ENCODE peak calls at places on chromosomes 2 and 18, in five cellular contexts. X is IMR-90, M is uterus, K is spleen, C is suprapubic skin. G is an unnamed sample.

GRCh38 chr2:120952318-120952717 is 216.7 kb downstream of the GLI2 start:
- DNase-seq in X (peak; percentile 55), M (no peak), K (no peak), C (no peak), G (no peak)

GRCh38 chr2:14626873-14627272 is 5.6 kb upstream of the LRATD1 start:
- DNase-seq in X (no peak), M (no peak), K (no peak), C (no peak), G (no peak)

GRCh38 chr18:59881728-59882685 is 17.8 kb upstream of the PMAIP1 start:
- DNase-seq in X (peak; percentile 67), M (no peak), K (no peak), C (no peak), G (no peak)

GRCh38 chr2:239268082-239268481 is 132.7 kb downstream of the HDAC4 start:
- DNase-seq in X (no peak), M (no peak), K (peak; percentile 84), C (peak; percentile 65), G (no peak)

GRCh38 chr2:219331560-219332213 is 857 bp downstream of the RESP18 start:
- DNase-seq in X (peak; percentile 21), M (no peak), K (no peak), C (no peak), G (no peak)

GRCh38 chr18:74498712-74499629 is 2.8 kb downstream of the CNDP2 start:
- DNase-seq in X (no peak), M (no peak), K (peak; percentile 93), C (peak; percentile 36), G (no peak)

GRCh38 chr2:28088970-28089369 is 198.4 kb downstream of the BABAM2 start:
- DNase-seq in X (peak; percentile 56), M (no peak), K (no peak), C (no peak), G (no peak)

GRCh38 chr2:98502556-98503335 is 58.1 kb downstream of the INPP4A start:
- DNase-seq in X (peak; percentile 51), M (no peak), K (no peak), C (no peak), G (peak; percentile 45)

GRCh38 chr18:31990823-31991222 is 27.8 kb upstream of the RNF125 start:
- DNase-seq in X (no peak), M (no peak), K (no peak), C (no peak), G (no peak)

GRCh38 chr2:189799531-189799930 is 15.3 kb downstream of the PMS1 start:
- DNase-seq in X (peak; percentile 83), M (no peak), K (no peak), C (no peak), G (peak; percentile 18)

GRCh38 chr18:64103979-64104378 is 44.9 kb downstream of the LINC00305 start:
- DNase-seq in X (no peak), M (no peak), K (no peak), C (no peak), G (peak; percentile 0)

GRCh38 chr2:138712212-138712979 is 67.8 kb downstream of the NXPH2 start:
- DNase-seq in X (peak; percentile 17), M (no peak), K (no peak), C (no peak), G (no peak)

GRCh38 chr2:128473175-128474013 is 154.7 kb upstream of the HS6ST1 start:
- DNase-seq in X (peak; percentile 62), M (no peak), K (no peak), C (peak; percentile 77), G (no peak)

GRCh38 chr2:201070966-201071304 is 536 bp downstream of the HYCC2 start:
- DNase-seq in X (no peak), M (no peak), K (no peak), C (no peak), G (no peak)

GRCh38 chr2:28586864-28587263 is 91.0 kb downstream of the PLB1 start:
- DNase-seq in X (no peak), M (no peak), K (no peak), C (no peak), G (no peak)

GRCh38 chr2:239366740-239367139 is 34.1 kb downstream of the HDAC4 start:
- DNase-seq in X (no peak), M (no peak), K (peak; percentile 47), C (no peak), G (no peak)

GRCh38 chr2:172253190-172254052 is 150.7 kb upstream of the DLX2 start:
- DNase-seq in X (peak; percentile 100), M (no peak), K (no peak), C (no peak), G (peak; percentile 67)

GRCh38 chr18:38611036-38611964 is 1045.7 kb upstream of the CELF4 start:
- DNase-seq in X (no peak), M (no peak), K (no peak), C (no peak), G (no peak)

GRCh38 chr18:63003899-63004298 is 288.6 kb downstream of the PHLPP1 start:
- DNase-seq in X (no peak), M (no peak), K (no peak), C (no peak), G (no peak)

DNA sequence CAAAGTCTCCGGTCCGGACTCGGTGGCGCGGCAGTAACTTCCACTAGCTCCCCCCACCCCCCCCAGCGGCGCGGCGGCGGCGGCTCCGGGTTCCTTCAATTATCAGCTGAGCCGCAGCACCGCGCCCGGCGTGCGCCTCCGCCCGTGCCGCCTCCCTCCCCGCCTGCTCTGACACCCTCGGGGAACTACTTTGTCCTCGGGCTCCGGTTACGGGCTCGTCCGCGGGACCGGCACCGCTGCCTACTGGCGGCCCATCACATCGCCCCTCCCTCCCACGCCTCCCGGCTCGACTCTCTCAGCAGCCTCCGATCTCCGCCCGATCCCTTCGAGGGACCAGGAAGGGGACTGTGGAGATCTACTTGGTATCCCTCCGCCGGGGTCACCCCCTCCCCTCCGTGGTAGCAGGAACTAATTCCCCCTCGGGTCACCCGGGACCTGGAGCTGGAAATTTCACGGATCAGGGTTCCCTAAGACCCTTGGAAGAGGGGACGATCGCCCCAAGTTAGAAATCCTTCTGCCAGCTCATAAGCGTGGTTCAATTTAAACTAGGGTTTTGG is at the start of gene TRIP12:
- DNase-seq in X (peak; percentile 98), M (peak; percentile 89), K (peak; percentile 96), C (peak; percentile 96), G (peak; percentile 84)
- TF ChIP-seq POLR2A in X (no peak), M (peak; percentile 48), K (peak; percentile 19), C (no peak), G (peak; percentile 59)

GRCh38 chr2:191209346-191209745 is 35.9 kb upstream of the MYO1B start:
- DNase-seq in X (peak; percentile 41), M (no peak), K (no peak), C (no peak), G (no peak)

GRCh38 chr2:191202881-191203397 is 42.3 kb upstream of the MYO1B start:
- DNase-seq in X (peak; percentile 83), M (peak; percentile 19), K (no peak), C (no peak), G (no peak)

GRCh38 chr2:191202209-191202721 is 42.9 kb upstream of the MYO1B start:
- DNase-seq in X (peak; percentile 89), M (no peak), K (no peak), C (no peak), G (peak; percentile 15)

GRCh38 chr2:191204443-191204842 is 40.8 kb upstream of the MYO1B start:
- DNase-seq in X (no peak), M (no peak), K (no peak), C (no peak), G (no peak)

DNA sequence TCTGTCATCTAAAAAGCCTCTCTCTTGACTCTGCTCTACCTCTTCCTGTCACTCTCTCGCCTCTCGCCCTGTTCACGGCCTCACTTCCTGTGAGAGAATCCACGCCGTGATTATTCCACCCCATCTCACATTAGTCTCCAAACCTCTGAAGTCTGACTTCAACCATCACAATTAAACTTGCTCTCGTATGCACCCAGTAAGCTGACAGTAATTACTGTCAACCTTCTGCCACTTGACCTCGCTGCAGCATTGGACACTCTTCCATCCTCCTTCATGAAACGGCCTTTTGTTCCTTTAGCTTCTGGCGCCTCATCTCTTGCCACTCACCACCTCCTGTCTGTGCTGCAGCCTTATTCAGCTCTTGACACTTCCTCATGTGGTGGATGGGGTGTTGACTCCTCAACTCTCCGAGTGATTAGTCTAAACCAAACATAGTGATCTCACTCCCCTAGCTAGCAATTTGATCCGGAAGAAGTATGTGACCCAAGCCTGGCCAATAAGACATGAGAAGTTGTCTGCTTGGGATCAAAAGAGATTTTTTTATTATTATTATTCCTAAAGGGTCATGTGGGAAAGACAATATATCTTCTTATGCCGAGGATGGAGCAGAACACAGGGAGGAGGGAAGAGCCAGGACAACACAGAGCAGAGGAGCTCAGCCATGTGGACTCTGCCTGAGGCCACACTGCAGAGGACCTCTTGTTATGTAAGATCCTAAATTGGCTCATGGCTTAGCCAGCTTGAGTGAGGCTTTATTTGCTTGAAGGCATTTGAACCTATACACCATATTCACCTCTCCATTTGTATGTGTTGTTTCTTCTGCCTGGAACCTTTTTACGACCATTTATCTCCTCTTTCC is 38.4 kb upstream of the MYO1B start:
- DNase-seq in X (peak; percentile 17), M (no peak), K (no peak), C (no peak), G (no peak)
- TF ChIP-seq POLR2A in X (no peak), M (no peak), K (no peak), C (no peak), G (no peak)

DNA sequence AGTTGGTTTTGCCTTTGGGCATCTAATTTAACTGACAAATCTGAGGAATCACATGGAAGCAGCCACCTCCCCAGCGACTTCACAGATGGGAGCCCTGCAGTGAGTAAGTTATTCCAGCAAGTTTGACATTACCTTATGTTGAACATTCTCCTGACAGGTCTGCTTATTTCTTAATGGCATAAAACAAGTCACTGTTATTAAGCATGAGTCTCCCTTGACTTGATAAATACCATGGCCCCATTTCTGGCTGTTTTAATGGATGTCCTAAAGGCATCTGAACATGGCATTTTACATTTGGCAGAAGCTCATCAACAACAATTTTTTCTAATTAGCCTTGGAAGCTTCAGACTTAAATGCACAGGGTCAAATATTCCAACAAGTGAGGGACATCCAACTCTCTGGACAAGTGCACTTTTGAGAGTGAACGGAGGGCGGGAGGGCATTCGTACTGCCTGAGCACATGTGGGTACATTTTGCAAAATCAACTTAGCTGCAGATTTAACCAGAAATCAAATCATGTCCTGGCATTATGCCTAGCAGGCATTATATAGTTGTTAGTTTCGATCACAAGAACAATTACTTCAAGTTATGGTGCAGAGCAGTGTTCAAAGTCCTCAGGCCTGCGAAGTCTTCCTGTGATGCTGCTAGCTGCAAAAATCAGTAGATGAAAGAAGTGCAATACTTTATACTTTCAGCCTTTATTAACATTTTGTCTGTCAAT is 92.5 kb upstream of the CREB1 start:
- DNase-seq in X (no peak), M (no peak), K (no peak), C (no peak), G (no peak)
- TF ChIP-seq POLR2A in X (no peak), M (no peak), K (no peak), C (no peak), G (no peak)

DNA sequence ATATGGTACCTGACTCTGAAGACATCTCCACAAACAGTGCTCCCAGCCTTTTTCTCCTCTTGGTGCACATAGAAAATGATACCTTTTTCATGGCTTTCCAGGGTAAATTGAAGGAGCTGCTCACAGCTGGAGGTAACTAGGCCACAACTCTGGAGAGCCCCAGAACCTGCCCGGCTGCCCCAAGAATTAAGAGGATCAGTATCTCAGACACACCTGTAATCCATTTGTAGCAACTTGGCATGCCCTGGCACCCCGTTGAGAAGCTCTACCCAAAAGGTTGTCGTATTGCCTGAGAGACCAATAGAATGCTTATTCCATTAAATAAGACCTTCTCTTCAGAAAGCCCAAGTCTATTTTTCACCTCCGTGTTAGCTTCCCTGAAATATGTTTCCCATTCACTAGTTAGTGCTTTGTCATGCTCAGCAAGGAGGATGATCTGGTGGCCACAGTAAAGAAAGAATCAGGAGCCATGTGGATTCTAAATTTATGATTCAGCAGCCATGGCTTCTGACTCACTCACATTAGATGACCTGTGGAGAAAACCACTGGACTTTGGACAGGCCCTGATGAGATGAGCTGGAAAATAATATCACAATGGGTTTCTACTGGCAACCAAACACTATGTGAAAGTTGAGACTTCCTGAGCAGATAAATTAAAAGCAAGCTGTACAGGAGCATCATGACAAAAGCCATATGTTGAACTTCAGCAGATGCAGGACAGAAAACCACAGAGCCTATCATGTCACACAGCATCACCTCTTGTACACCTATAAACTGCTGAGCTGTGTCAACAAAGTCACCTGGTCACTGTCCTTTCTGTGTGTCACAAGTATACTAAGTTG is 253.3 kb upstream of the OSR1 start:
- DNase-seq in X (peak; percentile 98), M (no peak), K (no peak), C (no peak), G (peak; percentile 52)
- TF ChIP-seq POLR2A in X (no peak), M (no peak), K (no peak), C (no peak), G (no peak)